ENCODE peak calls at places on chromosome 14, in seven cellular contexts. M is astrocyte of the hippocampus, O is GM19239, N is fibroblast of lung, P is A673, V is NCI-H460, L is astrocyte. I is an unnamed sample.

GRCh38 chr14:63508033-63508432 is 35.1 kb downstream of the PPP2R5E start:
- DNase-seq in M (no peak), P (no peak), V (no peak), O (no peak), N (no peak), L (no peak), I (no peak)

GRCh38 chr14:98444077-98444476 is 827.9 kb downstream of the BCL11B start:
- DNase-seq in N (no peak), M (no peak), V (no peak), P (no peak), L (no peak), O (no peak), I (no peak)

GRCh38 chr14:104332634-104333270 is 194.4 kb downstream of the KIF26A start:
- DNase-seq in N (no peak), M (no peak), V (no peak), O (no peak), L (no peak), P (no peak), I (no peak)

GRCh38 chr14:91244501-91244901 is at the start of gene GPR68:
- DNase-seq in M (peak), N (peak), V (no peak), L (peak), P (no peak), O (no peak), I (no peak)

GRCh38 chr14:99259327-99259726 is 12.7 kb downstream of the BCL11B start:
- DNase-seq in M (no peak), O (no peak), V (no peak), P (no peak), N (no peak), L (no peak), I (no peak)

GRCh38 chr14:48771717-48772116 is 814.5 kb downstream of the RPS29 start:
- DNase-seq in V (no peak), M (peak), P (no peak), O (no peak), N (no peak), L (peak), I (no peak)

GRCh38 chr14:73240816-73241480 is 3.6 kb downstream of the PAPLN start:
- DNase-seq in N (no peak), V (no peak), M (no peak), P (no peak), O (no peak), L (no peak), I (no peak)

GRCh38 chr14:105007593-105008264 is 13.2 kb downstream of the CDCA4 start:
- DNase-seq in L (no peak), M (no peak), N (no peak), V (no peak), P (no peak), O (no peak), I (no peak)

GRCh38 chr14:93693914-93694313 is 94.4 kb downstream of the PRIMA1 start:
- DNase-seq in O (no peak), P (no peak), M (no peak), V (no peak), L (no peak), N (no peak), I (no peak)

GRCh38 chr14:65976771-65977170 is 509.4 kb upstream of the CCDC196 start:
- DNase-seq in V (no peak), N (no peak), P (peak), M (peak), O (no peak), L (peak), I (no peak)

GRCh38 chr14:100729982-100730381 is 3.3 kb downstream of the DLK1 start:
- DNase-seq in M (no peak), O (no peak), N (no peak), L (no peak), P (no peak), V (no peak), I (no peak)

GRCh38 chr14:104112609-104113571 is 25.5 kb upstream of the KIF26A start:
- DNase-seq in P (no peak), M (no peak), V (no peak), O (no peak), L (no peak), N (no peak), I (no peak)

GRCh38 chr14:105062048-105062433 is 3.2 kb downstream of the GPR132 start:
- DNase-seq in P (no peak), N (no peak), V (no peak), M (no peak), L (no peak), O (no peak), I (no peak)

GRCh38 chr14:54642950-54643695 is 76.2 kb downstream of the SAMD4A start:
- DNase-seq in N (peak), L (peak), O (no peak), P (peak), V (no peak), M (peak), I (no peak)

GRCh38 chr14:75242546-75243273 is 35.9 kb upstream of the FOS start:
- DNase-seq in L (peak), V (no peak), P (peak), O (no peak), M (peak), N (peak), I (peak)

GRCh38 chr14:87901196-87901595 is 91.8 kb downstream of the GALC start:
- DNase-seq in P (no peak), O (no peak), L (peak), N (no peak), V (no peak), M (peak), I (no peak)

GRCh38 chr14:67551123-67551522 is 18.0 kb downstream of the PLEKHH1 start:
- DNase-seq in V (no peak), N (no peak), O (no peak), P (no peak), L (no peak), M (no peak), I (peak)

GRCh38 chr14:104680806-104681688 is 8.4 kb upstream of the INF2 start:
- DNase-seq in P (peak), L (peak), V (peak), O (no peak), M (peak), N (peak), I (peak)

GRCh38 chr14:69716483-69717187 is 50.3 kb upstream of the SRSF5 start:
- DNase-seq in V (no peak), M (peak), O (no peak), N (peak), P (no peak), L (peak), I (no peak)